ENCODE peak calls at places on chromosomes 7 and 10, in nine cellular contexts. One of them, this sample, is unnamed.

GRCh38 chr7:34073676-34074075 is 168.3 kb downstream of the BMPER start:
- DNase-seq in CD8-positive, alpha-beta T cell: no peak
- DNase-seq in activated CD8-positive, alpha-beta memory T cell treated with anti-CD3 and anti-CD28 coated beads, Interleukin-2, amount 50 U/mL, for 4 hours: no peak
- DNase-seq in fibroblast of pulmonary artery: peak
- DNase-seq in A549: no peak
- DNase-seq in cardiac septum: no peak
- DNase-seq in activated T-cell treated with anti-CD3 and anti-CD28 coated beads for 48 hours: no peak
- DNase-seq in activated CD4-positive, alpha-beta T cell treated with anti-CD3 and anti-CD28 coated beads for 48 hours: no peak
- DNase-seq in PC-9: no peak
- DNase-seq in this sample: no peak

GRCh38 chr10:48452879-48453412 is 146.5 kb downstream of the MAPK8 start:
- DNase-seq in CD8-positive, alpha-beta T cell: no peak
- DNase-seq in activated T-cell treated with anti-CD3 and anti-CD28 coated beads for 48 hours: no peak
- DNase-seq in activated CD8-positive, alpha-beta memory T cell treated with anti-CD3 and anti-CD28 coated beads, Interleukin-2, amount 50 U/mL, for 4 hours: no peak
- DNase-seq in activated CD4-positive, alpha-beta T cell treated with anti-CD3 and anti-CD28 coated beads for 48 hours: no peak
- DNase-seq in fibroblast of pulmonary artery: no peak
- DNase-seq in PC-9: no peak
- DNase-seq in cardiac septum: peak
- DNase-seq in A549: no peak
- DNase-seq in this sample: no peak

GRCh38 chr10:67259319-67259929 is 333.6 kb downstream of the LRRTM3 start:
- DNase-seq in activated T-cell treated with anti-CD3 and anti-CD28 coated beads for 48 hours: no peak
- DNase-seq in activated CD4-positive, alpha-beta T cell treated with anti-CD3 and anti-CD28 coated beads for 48 hours: no peak
- DNase-seq in activated CD8-positive, alpha-beta memory T cell treated with anti-CD3 and anti-CD28 coated beads, Interleukin-2, amount 50 U/mL, for 4 hours: no peak
- DNase-seq in PC-9: no peak
- DNase-seq in fibroblast of pulmonary artery: no peak
- DNase-seq in A549: no peak
- DNase-seq in CD8-positive, alpha-beta T cell: no peak
- DNase-seq in cardiac septum: no peak
- DNase-seq in this sample: no peak

GRCh38 chr7:1558841-1559625 is 3.0 kb upstream of the TMEM184A start:
- DNase-seq in fibroblast of pulmonary artery: no peak
- DNase-seq in activated CD8-positive, alpha-beta memory T cell treated with anti-CD3 and anti-CD28 coated beads, Interleukin-2, amount 50 U/mL, for 4 hours: no peak
- DNase-seq in A549: no peak
- DNase-seq in activated T-cell treated with anti-CD3 and anti-CD28 coated beads for 48 hours: no peak
- DNase-seq in PC-9: peak
- DNase-seq in cardiac septum: no peak
- DNase-seq in CD8-positive, alpha-beta T cell: no peak
- DNase-seq in activated CD4-positive, alpha-beta T cell treated with anti-CD3 and anti-CD28 coated beads for 48 hours: no peak
- DNase-seq in this sample: no peak

GRCh38 chr7:12103948-12104347 is 107.1 kb upstream of the TMEM106B start:
- DNase-seq in CD8-positive, alpha-beta T cell: no peak
- DNase-seq in activated T-cell treated with anti-CD3 and anti-CD28 coated beads for 48 hours: no peak
- DNase-seq in A549: no peak
- DNase-seq in activated CD8-positive, alpha-beta memory T cell treated with anti-CD3 and anti-CD28 coated beads, Interleukin-2, amount 50 U/mL, for 4 hours: no peak
- DNase-seq in cardiac septum: no peak
- DNase-seq in PC-9: no peak
- DNase-seq in fibroblast of pulmonary artery: no peak
- DNase-seq in activated CD4-positive, alpha-beta T cell treated with anti-CD3 and anti-CD28 coated beads for 48 hours: no peak
- DNase-seq in this sample: no peak

GRCh38 chr10:35565602-35566061 is 39.5 kb upstream of the GJD4 start:
- DNase-seq in CD8-positive, alpha-beta T cell: peak
- DNase-seq in activated CD4-positive, alpha-beta T cell treated with anti-CD3 and anti-CD28 coated beads for 48 hours: no peak
- DNase-seq in cardiac septum: no peak
- DNase-seq in fibroblast of pulmonary artery: peak
- DNase-seq in PC-9: no peak
- DNase-seq in activated CD8-positive, alpha-beta memory T cell treated with anti-CD3 and anti-CD28 coated beads, Interleukin-2, amount 50 U/mL, for 4 hours: no peak
- DNase-seq in A549: no peak
- DNase-seq in activated T-cell treated with anti-CD3 and anti-CD28 coated beads for 48 hours: no peak
- DNase-seq in this sample: no peak

GRCh38 chr7:4694653-4695335 is 12.7 kb downstream of the FOXK1 start:
- DNase-seq in activated CD4-positive, alpha-beta T cell treated with anti-CD3 and anti-CD28 coated beads for 48 hours: no peak
- DNase-seq in A549: no peak
- DNase-seq in activated CD8-positive, alpha-beta memory T cell treated with anti-CD3 and anti-CD28 coated beads, Interleukin-2, amount 50 U/mL, for 4 hours: no peak
- DNase-seq in PC-9: no peak
- DNase-seq in activated T-cell treated with anti-CD3 and anti-CD28 coated beads for 48 hours: no peak
- DNase-seq in fibroblast of pulmonary artery: peak
- DNase-seq in cardiac septum: no peak
- DNase-seq in CD8-positive, alpha-beta T cell: no peak
- DNase-seq in this sample: no peak

GRCh38 chr10:102269017-102269416 is 23.7 kb downstream of the GBF1 start:
- DNase-seq in activated CD4-positive, alpha-beta T cell treated with anti-CD3 and anti-CD28 coated beads for 48 hours: no peak
- DNase-seq in cardiac septum: no peak
- DNase-seq in activated T-cell treated with anti-CD3 and anti-CD28 coated beads for 48 hours: no peak
- DNase-seq in PC-9: no peak
- DNase-seq in fibroblast of pulmonary artery: no peak
- DNase-seq in A549: no peak
- DNase-seq in CD8-positive, alpha-beta T cell: no peak
- DNase-seq in activated CD8-positive, alpha-beta memory T cell treated with anti-CD3 and anti-CD28 coated beads, Interleukin-2, amount 50 U/mL, for 4 hours: no peak
- DNase-seq in this sample: no peak

GRCh38 chr10:107163086-107163880 is 1.2 kb downstream of the SORCS1 start:
- DNase-seq in PC-9: no peak
- DNase-seq in activated T-cell treated with anti-CD3 and anti-CD28 coated beads for 48 hours: no peak
- DNase-seq in cardiac septum: no peak
- DNase-seq in activated CD8-positive, alpha-beta memory T cell treated with anti-CD3 and anti-CD28 coated beads, Interleukin-2, amount 50 U/mL, for 4 hours: no peak
- DNase-seq in A549: no peak
- DNase-seq in activated CD4-positive, alpha-beta T cell treated with anti-CD3 and anti-CD28 coated beads for 48 hours: no peak
- DNase-seq in fibroblast of pulmonary artery: peak
- DNase-seq in CD8-positive, alpha-beta T cell: no peak
- DNase-seq in this sample: no peak

GRCh38 chr7:64407148-64407547 is 93.4 kb downstream of the ZNF736 start:
- DNase-seq in PC-9: no peak
- DNase-seq in A549: no peak
- DNase-seq in CD8-positive, alpha-beta T cell: no peak
- DNase-seq in fibroblast of pulmonary artery: no peak
- DNase-seq in activated CD4-positive, alpha-beta T cell treated with anti-CD3 and anti-CD28 coated beads for 48 hours: no peak
- DNase-seq in activated CD8-positive, alpha-beta memory T cell treated with anti-CD3 and anti-CD28 coated beads, Interleukin-2, amount 50 U/mL, for 4 hours: no peak
- DNase-seq in activated T-cell treated with anti-CD3 and anti-CD28 coated beads for 48 hours: no peak
- DNase-seq in cardiac septum: no peak
- DNase-seq in this sample: no peak

GRCh38 chr10:49023752-49024151 is 84.1 kb upstream of the LRRC18 start:
- DNase-seq in A549: no peak
- DNase-seq in PC-9: no peak
- DNase-seq in CD8-positive, alpha-beta T cell: no peak
- DNase-seq in activated CD8-positive, alpha-beta memory T cell treated with anti-CD3 and anti-CD28 coated beads, Interleukin-2, amount 50 U/mL, for 4 hours: no peak
- DNase-seq in activated T-cell treated with anti-CD3 and anti-CD28 coated beads for 48 hours: no peak
- DNase-seq in fibroblast of pulmonary artery: peak
- DNase-seq in cardiac septum: no peak
- DNase-seq in activated CD4-positive, alpha-beta T cell treated with anti-CD3 and anti-CD28 coated beads for 48 hours: no peak
- DNase-seq in this sample: no peak

GRCh38 chr7:151244156-151244870 is 4.2 kb downstream of the SMARCD3 start:
- DNase-seq in cardiac septum: no peak
- DNase-seq in activated CD8-positive, alpha-beta memory T cell treated with anti-CD3 and anti-CD28 coated beads, Interleukin-2, amount 50 U/mL, for 4 hours: peak
- DNase-seq in CD8-positive, alpha-beta T cell: no peak
- DNase-seq in activated CD4-positive, alpha-beta T cell treated with anti-CD3 and anti-CD28 coated beads for 48 hours: peak
- DNase-seq in fibroblast of pulmonary artery: peak
- DNase-seq in activated T-cell treated with anti-CD3 and anti-CD28 coated beads for 48 hours: no peak
- DNase-seq in A549: peak
- DNase-seq in PC-9: peak
- DNase-seq in this sample: peak

GRCh38 chr7:101817031-101817929 is at the start of gene CUX1:
- DNase-seq in CD8-positive, alpha-beta T cell: peak
- DNase-seq in activated CD8-positive, alpha-beta memory T cell treated with anti-CD3 and anti-CD28 coated beads, Interleukin-2, amount 50 U/mL, for 4 hours: peak
- DNase-seq in cardiac septum: peak
- DNase-seq in fibroblast of pulmonary artery: no peak
- DNase-seq in PC-9: peak
- DNase-seq in activated T-cell treated with anti-CD3 and anti-CD28 coated beads for 48 hours: peak
- DNase-seq in A549: peak
- DNase-seq in activated CD4-positive, alpha-beta T cell treated with anti-CD3 and anti-CD28 coated beads for 48 hours: peak
- DNase-seq in this sample: no peak

GRCh38 chr10:130185591-130185990 is 49.4 kb downstream of the GLRX3 start:
- DNase-seq in activated CD8-positive, alpha-beta memory T cell treated with anti-CD3 and anti-CD28 coated beads, Interleukin-2, amount 50 U/mL, for 4 hours: no peak
- DNase-seq in fibroblast of pulmonary artery: no peak
- DNase-seq in A549: no peak
- DNase-seq in activated CD4-positive, alpha-beta T cell treated with anti-CD3 and anti-CD28 coated beads for 48 hours: no peak
- DNase-seq in activated T-cell treated with anti-CD3 and anti-CD28 coated beads for 48 hours: no peak
- DNase-seq in PC-9: no peak
- DNase-seq in cardiac septum: no peak
- DNase-seq in CD8-positive, alpha-beta T cell: no peak
- DNase-seq in this sample: no peak

GRCh38 chr10:79299397-79300370 is 47.6 kb upstream of the PPIF start:
- DNase-seq in PC-9: peak
- DNase-seq in activated T-cell treated with anti-CD3 and anti-CD28 coated beads for 48 hours: no peak
- DNase-seq in activated CD4-positive, alpha-beta T cell treated with anti-CD3 and anti-CD28 coated beads for 48 hours: no peak
- DNase-seq in fibroblast of pulmonary artery: peak
- DNase-seq in A549: peak
- DNase-seq in activated CD8-positive, alpha-beta memory T cell treated with anti-CD3 and anti-CD28 coated beads, Interleukin-2, amount 50 U/mL, for 4 hours: no peak
- DNase-seq in cardiac septum: no peak
- DNase-seq in CD8-positive, alpha-beta T cell: no peak
- DNase-seq in this sample: no peak